ENCODE peak calls at places on chromosomes 1 and 21, in five cellular contexts. T, O, Z, S and J are unnamed samples.

GRCh38 chr21:42340187-42340586 is 10.6 kb downstream of the TFF2 start:
- DNase-seq in O (no peak), T (no peak), Z (no peak), S (no peak), J (no peak)

GRCh38 chr1:203629509-203630082 is 3.0 kb downstream of the ATP2B4 start:
- DNase-seq in S (peak), O (peak), T (no peak), Z (peak), J (no peak)

GRCh38 chr1:234720709-234721436 is 110.9 kb upstream of the IRF2BP2 start:
- DNase-seq in Z (no peak), O (no peak), S (no peak), T (no peak), J (no peak)

GRCh38 chr1:203133969-203134725 is 6.6 kb downstream of the ADORA1 start:
- DNase-seq in Z (no peak), O (no peak), T (no peak), S (peak), J (no peak)

GRCh38 chr21:43352568-43353281 is 74.2 kb downstream of the SIK1 start:
- DNase-seq in S (no peak), Z (no peak), T (no peak), O (no peak), J (no peak)

GRCh38 chr1:61083014-61083798 is 845 bp downstream of the NFIA start:
- DNase-seq in O (no peak), S (peak), Z (no peak), T (no peak), J (peak)

GRCh38 chr1:206705187-206705586 is 20.5 kb downstream of the MAPKAPK2 start:
- DNase-seq in S (peak), T (no peak), O (no peak), Z (peak), J (no peak)

GRCh38 chr1:36134805-36135339 is 9.8 kb upstream of the COL8A2 start:
- DNase-seq in S (peak), O (no peak), Z (no peak), T (no peak), J (peak)

GRCh38 chr1:119275145-119275929 is 93.2 kb upstream of the HAO2 start:
- DNase-seq in Z (no peak), T (no peak), S (peak), O (no peak), J (peak)

GRCh38 chr1:38120552-38121230 is 74.1 kb upstream of the POU3F1 start:
- DNase-seq in Z (no peak), O (no peak), S (no peak), T (no peak), J (no peak)